ENCODE peak calls at places on chromosomes 6 and 20, in eight cellular contexts. D is tibial nerve, F is astrocyte, U is fibroblast of lung, T is kidney epithelial cell, X is WERI-Rb-1, K is psoas muscle, R is heart right ventricle. Q is an unnamed sample.

GRCh38 chr20:57495978-57496377 is 29.0 kb downstream of the CTCFL start:
- DNase-seq in D (no peak), F (no peak), U (no peak), T (no peak), X (no peak), K (no peak), R (no peak), Q (no peak)

GRCh38 chr6:101539510-101540245 is 146.2 kb downstream of the GRIK2 start:
- DNase-seq in D (no peak), F (peak; percentile 75), U (peak; percentile 25), T (peak; percentile 2), X (no peak), K (no peak), R (no peak), Q (peak; percentile 71)

GRCh38 chr6:22413681-22414305 is 117.0 kb upstream of the PRL start:
- DNase-seq in D (no peak), F (peak; percentile 69), U (peak; percentile 56), T (no peak), X (no peak), K (no peak), R (no peak), Q (peak; percentile 19)

GRCh38 chr6:82364087-82365010 is 732 bp downstream of the TPBG start:
- DNase-seq in D (peak; percentile 17), F (peak; percentile 50), U (peak; percentile 64), T (no peak), X (peak; percentile 63), K (peak; percentile 60), R (peak; percentile 62), Q (peak; percentile 69)

GRCh38 chr6:162727347-162728176 is at the start of the genes PACRG and PRKN:
- DNase-seq in D (peak; percentile 97), F (peak; percentile 91), U (peak; percentile 97), T (peak; percentile 94), X (peak; percentile 99), K (peak; percentile 98), R (peak; percentile 99), Q (peak; percentile 95)

GRCh38 chr6:5746392-5747140 is 260.2 kb downstream of the NRN1 start:
- DNase-seq in D (no peak), F (no peak), U (no peak), T (no peak), X (peak; percentile 88), K (no peak), R (no peak), Q (peak; percentile 38)

GRCh38 chr6:79028641-79029314 is 49.3 kb downstream of the PHIP start:
- DNase-seq in D (no peak), F (peak; percentile 16), U (no peak), T (no peak), X (no peak), K (no peak), R (no peak), Q (peak; percentile 55)

GRCh38 chr20:48933017-48933766 is 11.7 kb downstream of the ARFGEF2 start:
- DNase-seq in D (no peak), F (no peak), U (no peak), T (no peak), X (peak; percentile 31), K (no peak), R (no peak), Q (no peak)

GRCh38 chr6:169725270-169726048 is 1.2 kb upstream of the PHF10 start:
- DNase-seq in D (no peak), F (peak; percentile 69), U (peak; percentile 91), T (no peak), X (peak; percentile 77), K (peak; percentile 74), R (peak; percentile 37), Q (peak; percentile 47)

GRCh38 chr6:106751501-106752252 is 122.3 kb downstream of the QRSL1 start:
- DNase-seq in D (no peak), F (peak; percentile 4), U (no peak), T (peak; percentile 94), X (no peak), K (no peak), R (no peak), Q (peak; percentile 1)

GRCh38 chr6:137882225-137882961 is 15.3 kb downstream of the TNFAIP3 start:
- DNase-seq in D (no peak), F (no peak), U (no peak), T (no peak), X (no peak), K (no peak), R (no peak), Q (peak; percentile 61)

GRCh38 chr6:52990342-52990741 is 4.7 kb downstream of the GSTA4 start:
- DNase-seq in D (no peak), F (peak; percentile 45), U (peak; percentile 31), T (no peak), X (no peak), K (no peak), R (no peak), Q (no peak)

GRCh38 chr6:5416250-5416649 is 154.9 kb downstream of the FARS2 start:
- DNase-seq in D (no peak), F (no peak), U (no peak), T (no peak), X (no peak), K (no peak), R (no peak), Q (peak; percentile 7)

GRCh38 chr20:43977252-43977651 is 62.6 kb downstream of the TOX2 start:
- DNase-seq in D (no peak), F (peak; percentile 51), U (peak; percentile 45), T (no peak), X (no peak), K (no peak), R (no peak), Q (no peak)

GRCh38 chr6:99614430-99615161 is 8.0 kb downstream of the PRDM13 start:
- DNase-seq in D (no peak), F (no peak), U (no peak), T (no peak), X (peak; percentile 77), K (no peak), R (no peak), Q (no peak)

GRCh38 chr6:126890055-126890454 is 228.4 kb upstream of the RSPO3 start:
- DNase-seq in D (no peak), F (no peak), U (no peak), T (no peak), X (no peak), K (no peak), R (no peak), Q (no peak)

GRCh38 chr6:31004794-31005193 is 5.5 kb upstream of the MUC22 start:
- DNase-seq in D (no peak), F (no peak), U (no peak), T (no peak), X (no peak), K (no peak), R (no peak), Q (no peak)

GRCh38 chr6:55773620-55774019 is 101.8 kb downstream of the BMP5 start:
- DNase-seq in D (no peak), F (no peak), U (no peak), T (no peak), X (no peak), K (no peak), R (no peak), Q (no peak)

DNA sequence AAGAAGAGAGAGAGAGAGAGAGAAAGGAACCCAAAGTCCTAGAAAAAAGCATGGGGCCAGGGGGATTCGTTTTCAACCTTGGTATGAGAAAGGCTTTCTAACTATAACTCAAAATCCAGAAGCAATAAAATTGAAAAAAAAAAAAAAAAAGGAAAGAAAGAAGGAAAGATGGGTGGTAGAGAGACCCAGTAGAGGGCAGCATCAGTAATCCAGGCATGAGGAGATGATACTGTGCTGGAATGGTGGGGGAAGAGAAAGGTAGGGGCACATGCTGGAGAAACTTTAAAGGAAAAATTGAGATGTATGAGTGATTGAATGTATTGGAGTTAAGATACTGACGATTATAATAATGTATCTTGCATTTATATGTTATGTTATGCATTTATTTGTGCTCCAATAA is 1040.7 kb upstream of the FLRT3 start:
- DNase-seq in D (no peak), F (no peak), U (no peak), T (no peak), X (no peak), K (no peak), R (no peak), Q (no peak)
- TF ChIP-seq CTCF in D (no peak), F (no peak), U (no peak), T (peak; percentile 17), X (peak; percentile 32), K (no peak), R (no peak), Q (no peak)

DNA sequence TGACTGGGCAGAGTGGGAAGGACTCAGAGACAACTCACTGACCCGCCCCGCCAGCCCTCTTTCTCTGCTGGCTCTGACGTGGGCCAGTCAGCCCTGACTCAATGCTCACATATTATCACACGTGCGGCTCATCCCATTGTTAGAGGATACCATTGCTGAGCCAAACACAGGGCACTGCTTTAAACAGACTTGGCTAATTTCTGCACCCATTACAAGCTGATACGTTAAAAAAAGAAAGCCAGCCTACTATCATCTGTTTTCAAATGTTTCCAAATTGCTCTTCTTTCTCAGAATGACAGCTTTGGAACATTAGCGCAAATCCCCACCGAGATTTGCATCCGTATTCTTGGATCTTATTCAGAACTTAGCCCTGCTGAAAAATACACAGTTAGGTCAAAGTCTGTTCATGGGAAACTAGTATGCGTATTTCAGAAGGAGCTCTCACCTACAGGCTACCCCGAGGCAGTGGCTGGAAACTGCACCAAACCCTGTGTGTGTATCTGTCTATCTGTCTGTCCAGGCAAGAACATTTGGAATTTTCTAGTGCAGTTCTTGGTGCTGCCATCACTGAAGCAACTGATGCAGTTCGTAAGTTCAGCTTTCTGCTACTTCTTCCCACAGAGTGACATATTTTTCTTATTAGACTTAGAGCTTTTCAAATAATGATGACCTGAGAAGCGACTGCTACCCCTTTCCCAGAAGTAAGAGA is 32.8 kb downstream of the RAMACL start:
- DNase-seq in D (peak; percentile 43), F (peak; percentile 82), U (peak; percentile 83), T (no peak), X (no peak), K (peak; percentile 62), R (no peak), Q (peak; percentile 88)
- H3K4me3 ChIP-seq in D (no peak overlapping the region), F (no peak overlapping the region), U (peak overlapping the region; percentile 7), T (no peak overlapping the region), X (no peak overlapping the region), K (no peak overlapping the region), R (no peak overlapping the region), Q (no peak overlapping the region)

GRCh38 chr6:146381486-146381885 is 162.1 kb upstream of the RAB32 start:
- DNase-seq in D (no peak), F (no peak), U (no peak), T (no peak), X (no peak), K (no peak), R (no peak), Q (no peak)
- TF ChIP-seq CTCF in D (no peak), F (peak; percentile 16), U (no peak), T (peak; percentile 28), X (peak; percentile 9), K (no peak), R (no peak), Q (peak; percentile 36)

GRCh38 chr6:4250645-4251044 is 115.3 kb upstream of the ECI2 start:
- DNase-seq in D (no peak), F (no peak), U (no peak), T (no peak), X (no peak), K (no peak), R (no peak), Q (no peak)
- H3K4me3 ChIP-seq in D (no peak overlapping the region), F (no peak overlapping the region), U (no peak overlapping the region), T (no peak overlapping the region), X (no peak overlapping the region), K (no peak overlapping the region), R (no peak overlapping the region), Q (no peak overlapping the region)

GRCh38 chr20:31260326-31260932 is 3.0 kb downstream of the DEFB115 start:
- DNase-seq in D (no peak), F (no peak), U (no peak), T (no peak), X (peak; percentile 17), K (no peak), R (no peak), Q (no peak)
- TF ChIP-seq CTCF in D (no peak), F (peak; percentile 9), U (no peak), T (no peak), X (peak; percentile 79), K (no peak), R (peak; percentile 15), Q (no peak)

GRCh38 chr6:63634630-63635029 is 972 bp upstream of the PHF3 start:
- DNase-seq in D (no peak), F (peak; percentile 10), U (no peak), T (no peak), X (peak; percentile 14), K (no peak), R (no peak), Q (no peak)
- H3K4me3 ChIP-seq in D (no peak overlapping the region), F (no peak overlapping the region), U (no peak overlapping the region), T (no peak overlapping the region), X (peak overlapping the region; percentile 66), K (peak overlapping the region; percentile 93), R (no peak overlapping the region), Q (no peak overlapping the region)